ENCODE peak calls at places on chromosomes 2 and 18, in six cellular contexts. One of them, this sample, is unnamed.
A peak's percentile ranks its signal among the peaks of the same experiment; 100 is the strongest.

GRCh38 chr2:26639685-26640240 is 1.4 kb downstream of the CIB4 start:
- DNase-seq in H1: no peak
- DNase-seq in H9: peak; percentile 27
- DNase-seq in trophoblast cell: no peak
- DNase-seq in mesendoderm: no peak
- DNase-seq in IMR-90: no peak
- DNase-seq in this sample: no peak

GRCh38 chr2:120237491-120237902 is 14.3 kb upstream of the TMEM185B start:
- DNase-seq in trophoblast cell: peak; percentile 78
- DNase-seq in H1: no peak
- DNase-seq in H9: peak; percentile 29
- DNase-seq in IMR-90: peak; percentile 80
- DNase-seq in mesendoderm: peak; percentile 63
- DNase-seq in this sample: no peak

GRCh38 chr2:70569559-70569958 is 15.9 kb upstream of the TGFA start:
- DNase-seq in trophoblast cell: no peak
- DNase-seq in H9: no peak
- DNase-seq in IMR-90: no peak
- DNase-seq in H1: no peak
- DNase-seq in mesendoderm: no peak
- DNase-seq in this sample: no peak

GRCh38 chr2:174485763-174486613 is 841 bp downstream of the GPR155 start:
- DNase-seq in mesendoderm: peak; percentile 42
- DNase-seq in IMR-90: peak; percentile 76
- DNase-seq in H9: peak; percentile 41
- DNase-seq in H1: no peak
- DNase-seq in trophoblast cell: no peak
- DNase-seq in this sample: no peak

GRCh38 chr2:72041638-72042111 is 106.0 kb downstream of the CYP26B1 start:
- DNase-seq in mesendoderm: no peak
- DNase-seq in trophoblast cell: no peak
- DNase-seq in H9: no peak
- DNase-seq in H1: no peak
- DNase-seq in IMR-90: no peak
- DNase-seq in this sample: no peak

GRCh38 chr18:22191986-22192385 is 22.6 kb downstream of the GATA6 start:
- DNase-seq in H1: no peak
- DNase-seq in IMR-90: no peak
- DNase-seq in mesendoderm: no peak
- DNase-seq in H9: no peak
- DNase-seq in trophoblast cell: no peak
- DNase-seq in this sample: no peak

GRCh38 chr18:13611058-13611615 is 115.2 kb downstream of the FAM210A start:
- DNase-seq in trophoblast cell: peak; percentile 88
- DNase-seq in H9: peak; percentile 27
- DNase-seq in mesendoderm: peak; percentile 71
- DNase-seq in IMR-90: peak; percentile 13
- DNase-seq in H1: no peak
- DNase-seq in this sample: peak; percentile 24

GRCh38 chr2:80053522-80054338 is 250.8 kb downstream of the LRRTM1 start:
- DNase-seq in trophoblast cell: peak; percentile 1
- DNase-seq in H9: no peak
- DNase-seq in mesendoderm: peak; percentile 9
- DNase-seq in IMR-90: peak; percentile 17
- DNase-seq in H1: no peak
- DNase-seq in this sample: no peak

GRCh38 chr2:17051558-17051957 is 385.9 kb upstream of the CYRIA start:
- DNase-seq in trophoblast cell: no peak
- DNase-seq in mesendoderm: no peak
- DNase-seq in H9: no peak
- DNase-seq in H1: no peak
- DNase-seq in IMR-90: no peak
- DNase-seq in this sample: no peak

GRCh38 chr2:146246017-146246733 is 1598.7 kb upstream of the ACVR2A start:
- DNase-seq in H9: no peak
- DNase-seq in IMR-90: peak; percentile 72
- DNase-seq in mesendoderm: no peak
- DNase-seq in trophoblast cell: no peak
- DNase-seq in H1: no peak
- DNase-seq in this sample: no peak

GRCh38 chr18:73893879-73894278 is 253.8 kb downstream of the FBXO15 start:
- DNase-seq in H9: no peak
- DNase-seq in H1: no peak
- DNase-seq in IMR-90: no peak
- DNase-seq in trophoblast cell: no peak
- DNase-seq in mesendoderm: no peak
- DNase-seq in this sample: no peak

GRCh38 chr2:180790891-180791290 is 189.5 kb upstream of the UBE2E3 start:
- DNase-seq in IMR-90: peak; percentile 38
- DNase-seq in H1: no peak
- DNase-seq in trophoblast cell: peak; percentile 13
- DNase-seq in H9: no peak
- DNase-seq in mesendoderm: peak; percentile 57
- DNase-seq in this sample: no peak

GRCh38 chr2:170157025-170157684 is 20.8 kb upstream of the MYO3B start:
- DNase-seq in H9: no peak
- DNase-seq in H1: no peak
- DNase-seq in mesendoderm: peak; percentile 33
- DNase-seq in trophoblast cell: no peak
- DNase-seq in IMR-90: peak; percentile 86
- DNase-seq in this sample: no peak

GRCh38 chr2:98519156-98519555 is 74.5 kb downstream of the INPP4A start:
- DNase-seq in mesendoderm: no peak
- DNase-seq in H1: no peak
- DNase-seq in H9: no peak
- DNase-seq in IMR-90: peak; percentile 50
- DNase-seq in trophoblast cell: no peak
- DNase-seq in this sample: no peak

GRCh38 chr2:188199716-188200128 is 92.0 kb upstream of the GULP1 start:
- DNase-seq in IMR-90: peak; percentile 90
- DNase-seq in mesendoderm: peak; percentile 64
- DNase-seq in trophoblast cell: peak; percentile 84
- DNase-seq in H9: no peak
- DNase-seq in H1: no peak
- DNase-seq in this sample: no peak

GRCh38 chr2:71934595-71935263 is 212.9 kb downstream of the CYP26B1 start:
- DNase-seq in mesendoderm: peak; percentile 26
- DNase-seq in IMR-90: no peak
- DNase-seq in H9: no peak
- DNase-seq in trophoblast cell: peak; percentile 71
- DNase-seq in H1: no peak
- DNase-seq in this sample: no peak

GRCh38 chr2:112756207-112756606 is 8.2 kb downstream of the CKAP2L start:
- DNase-seq in H1: no peak
- DNase-seq in H9: no peak
- DNase-seq in trophoblast cell: no peak
- DNase-seq in IMR-90: no peak
- DNase-seq in mesendoderm: no peak
- DNase-seq in this sample: no peak
- H3K18ac ChIP-seq in H1: no peak overlapping the region
- H3K18ac ChIP-seq in H9: no peak overlapping the region
- H3K18ac ChIP-seq in trophoblast cell: no peak overlapping the region
- H3K18ac ChIP-seq in IMR-90: peak overlapping the region; percentile 57
- H3K18ac ChIP-seq in mesendoderm: no peak overlapping the region
- H3K18ac ChIP-seq in this sample: no peak overlapping the region

GRCh38 chr2:237702439-237703397 is 75.3 kb downstream of the LRRFIP1 start:
- DNase-seq in H9: peak; percentile 77
- DNase-seq in IMR-90: peak; percentile 75
- DNase-seq in trophoblast cell: peak; percentile 77
- DNase-seq in mesendoderm: peak; percentile 91
- DNase-seq in H1: no peak
- DNase-seq in this sample: no peak
- H3K18ac ChIP-seq in H9: no peak overlapping the region
- H3K18ac ChIP-seq in IMR-90: peak overlapping the region; percentile 65
- H3K18ac ChIP-seq in trophoblast cell: peak overlapping the region; percentile 59
- H3K18ac ChIP-seq in mesendoderm: peak overlapping the region; percentile 64
- H3K18ac ChIP-seq in H1: peak overlapping the region; percentile 79
- H3K18ac ChIP-seq in this sample: no peak overlapping the region

GRCh38 chr2:30655660-30656059 is 151.6 kb downstream of the CAPN13 start:
- DNase-seq in H9: no peak
- DNase-seq in H1: no peak
- DNase-seq in trophoblast cell: peak; percentile 60
- DNase-seq in IMR-90: peak; percentile 82
- DNase-seq in mesendoderm: peak; percentile 90
- DNase-seq in this sample: no peak

GRCh38 chr2:30653847-30654246 is 153.4 kb downstream of the CAPN13 start:
- DNase-seq in IMR-90: peak; percentile 78
- DNase-seq in H9: no peak
- DNase-seq in trophoblast cell: no peak
- DNase-seq in H1: no peak
- DNase-seq in mesendoderm: no peak
- DNase-seq in this sample: no peak

GRCh38 chr2:30656079-30656478 is 151.2 kb downstream of the CAPN13 start:
- DNase-seq in IMR-90: peak; percentile 71
- DNase-seq in H1: no peak
- DNase-seq in trophoblast cell: peak; percentile 14
- DNase-seq in mesendoderm: no peak
- DNase-seq in H9: no peak
- DNase-seq in this sample: no peak

GRCh38 chr2:30654404-30654803 is 152.8 kb downstream of the CAPN13 start:
- DNase-seq in mesendoderm: no peak
- DNase-seq in trophoblast cell: no peak
- DNase-seq in IMR-90: no peak
- DNase-seq in H9: no peak
- DNase-seq in H1: no peak
- DNase-seq in this sample: no peak

DNA sequence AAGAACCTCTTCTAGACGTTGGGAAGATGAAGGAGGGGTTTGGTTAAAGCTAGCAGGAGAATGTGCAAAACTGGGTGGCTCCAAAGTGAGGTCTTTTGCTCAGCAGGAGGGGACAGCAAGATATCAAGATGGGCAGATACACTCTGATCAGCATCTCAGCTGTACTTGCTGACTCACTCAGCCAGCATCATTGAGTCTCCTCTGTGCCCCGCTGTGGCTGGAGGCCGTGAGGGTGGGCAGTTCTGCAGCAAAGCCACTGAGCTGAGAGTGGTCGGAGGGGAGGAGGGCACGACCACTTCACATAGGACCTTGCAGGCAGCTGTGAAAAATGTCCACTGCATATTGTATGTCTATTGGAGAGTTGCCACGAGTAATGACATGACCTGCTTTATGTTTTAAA is 152.0 kb downstream of the CAPN13 start:
- DNase-seq in H1: no peak
- DNase-seq in trophoblast cell: no peak
- DNase-seq in mesendoderm: no peak
- DNase-seq in IMR-90: peak; percentile 43
- DNase-seq in H9: no peak
- DNase-seq in this sample: no peak
- H3K18ac ChIP-seq in H1: no peak overlapping the region
- H3K18ac ChIP-seq in trophoblast cell: no peak overlapping the region
- H3K18ac ChIP-seq in mesendoderm: no peak overlapping the region
- H3K18ac ChIP-seq in IMR-90: peak overlapping the region; percentile 21
- H3K18ac ChIP-seq in H9: no peak overlapping the region
- H3K18ac ChIP-seq in this sample: no peak overlapping the region

GRCh38 chr2:123434681-123435080 is 590.4 kb upstream of the CNTNAP5 start:
- DNase-seq in IMR-90: no peak
- DNase-seq in mesendoderm: no peak
- DNase-seq in H1: no peak
- DNase-seq in trophoblast cell: no peak
- DNase-seq in H9: no peak
- DNase-seq in this sample: no peak
- H3K18ac ChIP-seq in IMR-90: no peak overlapping the region
- H3K18ac ChIP-seq in mesendoderm: no peak overlapping the region
- H3K18ac ChIP-seq in H1: no peak overlapping the region
- H3K18ac ChIP-seq in trophoblast cell: no peak overlapping the region
- H3K18ac ChIP-seq in H9: no peak overlapping the region
- H3K18ac ChIP-seq in this sample: no peak overlapping the region

DNA sequence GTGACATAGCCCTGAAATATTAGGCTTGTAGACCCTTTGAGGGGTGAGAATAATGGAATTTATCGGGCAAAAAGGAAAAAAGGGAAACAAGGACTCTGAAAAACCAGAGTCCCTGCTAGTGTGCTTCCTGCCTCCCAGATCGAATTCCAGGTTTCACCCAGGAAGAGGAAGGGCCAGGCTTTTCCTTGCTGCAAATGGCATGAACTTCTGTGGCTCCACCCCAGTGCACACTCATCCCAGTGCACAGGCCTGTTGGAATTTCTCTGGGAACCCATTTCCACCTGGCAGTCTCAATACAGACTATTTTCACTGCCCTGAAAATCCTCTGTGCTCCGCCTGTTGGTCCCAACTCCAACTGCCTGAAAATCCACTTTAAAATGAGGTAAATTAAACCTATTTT is 29.9 kb downstream of the C18orf54 start:
- DNase-seq in trophoblast cell: peak; percentile 3
- DNase-seq in mesendoderm: no peak
- DNase-seq in H9: no peak
- DNase-seq in H1: no peak
- DNase-seq in IMR-90: no peak
- DNase-seq in this sample: no peak
- H3K18ac ChIP-seq in trophoblast cell: no peak overlapping the region
- H3K18ac ChIP-seq in mesendoderm: peak overlapping the region; percentile 40
- H3K18ac ChIP-seq in H9: no peak overlapping the region
- H3K18ac ChIP-seq in H1: peak overlapping the region; percentile 17
- H3K18ac ChIP-seq in IMR-90: no peak overlapping the region
- H3K18ac ChIP-seq in this sample: no peak overlapping the region

GRCh38 chr2:231545105-231545902 is 15.1 kb upstream of the NMUR1 start:
- DNase-seq in mesendoderm: no peak
- DNase-seq in H9: no peak
- DNase-seq in H1: no peak
- DNase-seq in trophoblast cell: peak; percentile 27
- DNase-seq in IMR-90: peak; percentile 53
- DNase-seq in this sample: no peak
- H3K18ac ChIP-seq in mesendoderm: no peak overlapping the region
- H3K18ac ChIP-seq in H9: no peak overlapping the region
- H3K18ac ChIP-seq in H1: no peak overlapping the region
- H3K18ac ChIP-seq in trophoblast cell: no peak overlapping the region
- H3K18ac ChIP-seq in IMR-90: no peak overlapping the region
- H3K18ac ChIP-seq in this sample: no peak overlapping the region

GRCh38 chr2:152717242-152718046 is at the start of gene PRPF40A:
- DNase-seq in mesendoderm: peak; percentile 99
- DNase-seq in H1: peak; percentile 95
- DNase-seq in trophoblast cell: peak; percentile 100
- DNase-seq in IMR-90: peak; percentile 98
- DNase-seq in H9: peak; percentile 98
- DNase-seq in this sample: peak; percentile 97

GRCh38 chr2:152715112-152715511 is 2.1 kb downstream of the PRPF40A start:
- DNase-seq in IMR-90: no peak
- DNase-seq in mesendoderm: no peak
- DNase-seq in H9: no peak
- DNase-seq in H1: no peak
- DNase-seq in trophoblast cell: no peak
- DNase-seq in this sample: no peak

GRCh38 chr2:152715854-152716428 is 1.3 kb downstream of the PRPF40A start:
- DNase-seq in IMR-90: peak; percentile 5
- DNase-seq in H9: peak; percentile 57
- DNase-seq in mesendoderm: peak; percentile 81
- DNase-seq in trophoblast cell: no peak
- DNase-seq in H1: peak; percentile 17
- DNase-seq in this sample: no peak

GRCh38 chr2:152718047-152718908 is at the start of gene ARL6IP6:
- DNase-seq in IMR-90: peak; percentile 84
- DNase-seq in mesendoderm: peak; percentile 96
- DNase-seq in H1: peak; percentile 60
- DNase-seq in trophoblast cell: peak; percentile 95
- DNase-seq in H9: peak; percentile 92
- DNase-seq in this sample: peak; percentile 91

GRCh38 chr2:152716805-152717241 is 438 bp downstream of the PRPF40A start:
- DNase-seq in H9: no peak
- DNase-seq in IMR-90: no peak
- DNase-seq in H1: no peak
- DNase-seq in mesendoderm: peak; percentile 76
- DNase-seq in trophoblast cell: peak; percentile 36
- DNase-seq in this sample: no peak
- H3K18ac ChIP-seq in H9: peak overlapping the region; percentile 97
- H3K18ac ChIP-seq in IMR-90: no peak overlapping the region
- H3K18ac ChIP-seq in H1: peak overlapping the region; percentile 97
- H3K18ac ChIP-seq in mesendoderm: peak overlapping the region; percentile 68
- H3K18ac ChIP-seq in trophoblast cell: peak overlapping the region; percentile 65
- H3K18ac ChIP-seq in this sample: peak overlapping the region; percentile 97